ENCODE peak calls at places on chromosomes 2 and 18, in seven cellular contexts. Q is neuronal stem cell, T is mesendoderm, G is H1, Z is trophoblast cell, A is IMR-90, R is mesenchymal stem cell. H is an unnamed sample.

GRCh38 chr2:42663828-42664227 is 95.4 kb downstream of the MTA3 start:
- DNase-seq in Z (no peak), T (peak), A (no peak), Q (no peak), R (no peak), G (no peak), H (no peak)

GRCh38 chr2:241774419-241775222 is 2.0 kb upstream of the GAL3ST2 start:
- DNase-seq in Q (no peak), Z (no peak), T (no peak), G (peak), R (peak), A (peak), H (peak)

GRCh38 chr18:35729971-35730668 is 148.6 kb downstream of the GALNT1 start:
- DNase-seq in Q (no peak), Z (no peak), G (no peak), T (no peak), A (no peak), R (no peak), H (no peak)

GRCh38 chr18:354003-354402 is 86.2 kb upstream of the THOC1 start:
- DNase-seq in T (no peak), Q (no peak), Z (no peak), A (no peak), R (peak), G (no peak), H (no peak)

GRCh38 chr2:214547931-214548330 is 137.1 kb downstream of the VWC2L start:
- DNase-seq in G (no peak), Q (no peak), A (no peak), T (no peak), Z (no peak), R (no peak), H (no peak)

GRCh38 chr2:15748736-15749323 is 157.2 kb downstream of the DDX1 start:
- DNase-seq in R (peak), G (peak), T (peak), Q (peak), Z (peak), A (no peak), H (peak)

GRCh38 chr2:68253211-68254068 is 1.1 kb upstream of the PPP3R1 start:
- DNase-seq in G (no peak), Q (peak), R (peak), A (peak), T (peak), Z (no peak), H (no peak)

GRCh38 chr2:72137498-72138010 is 10.1 kb downstream of the CYP26B1 start:
- DNase-seq in R (peak), Z (no peak), A (peak), G (peak), Q (peak), T (peak), H (peak)

GRCh38 chr2:195763866-195764265 is 106.8 kb downstream of the SLC39A10 start:
- DNase-seq in R (no peak), Q (no peak), A (peak), G (no peak), T (no peak), Z (no peak), H (no peak)

GRCh38 chr2:233455006-233455405 is 100.7 kb downstream of the DGKD start:
- DNase-seq in Z (no peak), G (no peak), T (no peak), Q (no peak), A (no peak), R (no peak), H (no peak)

GRCh38 chr2:151238527-151239487 is 22.9 kb downstream of the RBM43 start:
- DNase-seq in Z (peak), T (peak), Q (peak), G (no peak), R (peak), A (peak), H (peak)

GRCh38 chr2:128781166-128781887 is 462.7 kb upstream of the HS6ST1 start:
- DNase-seq in R (no peak), Z (no peak), T (no peak), Q (no peak), G (peak), A (no peak), H (peak)

GRCh38 chr18:28267878-28268625 is 91.1 kb upstream of the CDH2 start:
- DNase-seq in A (peak), T (peak), G (no peak), Q (no peak), R (peak), Z (no peak), H (no peak)

GRCh38 chr2:19982268-19982667 is 7.6 kb downstream of the WDR35 start:
- DNase-seq in R (peak), Z (no peak), A (peak), G (no peak), Q (no peak), T (no peak), H (no peak)

GRCh38 chr18:12034241-12035100 is 53.2 kb downstream of the IMPA2 start:
- DNase-seq in G (peak), Z (no peak), T (no peak), Q (no peak), A (no peak), R (no peak), H (no peak)
- H2AK5ac ChIP-seq in G (no peak), Z (no peak), T (no peak), Q (no peak), A (no peak), R (no peak), H (no peak)

DNA sequence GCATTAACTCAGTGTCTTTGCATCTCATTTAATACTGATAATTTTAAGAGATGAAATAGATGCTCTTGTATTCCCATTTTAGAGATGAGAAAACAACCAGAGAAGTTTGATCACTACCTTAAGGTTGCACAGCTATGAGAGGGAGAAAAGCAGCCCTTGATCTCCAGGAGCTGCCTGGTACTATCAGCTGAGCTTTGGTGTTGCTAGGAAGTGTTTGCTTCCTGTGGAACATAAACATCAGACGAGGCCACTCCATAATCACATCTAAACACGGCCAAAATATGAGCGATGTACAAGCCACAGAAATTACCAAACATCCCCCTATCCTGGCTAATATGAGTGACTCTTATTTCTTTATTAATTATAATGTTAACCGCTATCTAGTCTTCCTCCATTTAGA is 620 bp upstream of the WDFY1 start:
- DNase-seq in T (no peak), G (no peak), Q (no peak), A (no peak), Z (no peak), R (no peak), H (no peak)
- H3K9ac ChIP-seq in T (no peak), G (no peak), Q (no peak), A (no peak), Z (no peak), R (peak), H (no peak)

GRCh38 chr2:129810521-129810920 is 168.9 kb upstream of the RAB6C start:
- DNase-seq in Z (no peak), G (no peak), A (no peak), Q (no peak), R (no peak), T (no peak), H (no peak)
- H3K18ac ChIP-seq in Z (no peak), G (no peak), A (no peak), Q (no peak), R (no peak), T (no peak), H (no peak)

DNA sequence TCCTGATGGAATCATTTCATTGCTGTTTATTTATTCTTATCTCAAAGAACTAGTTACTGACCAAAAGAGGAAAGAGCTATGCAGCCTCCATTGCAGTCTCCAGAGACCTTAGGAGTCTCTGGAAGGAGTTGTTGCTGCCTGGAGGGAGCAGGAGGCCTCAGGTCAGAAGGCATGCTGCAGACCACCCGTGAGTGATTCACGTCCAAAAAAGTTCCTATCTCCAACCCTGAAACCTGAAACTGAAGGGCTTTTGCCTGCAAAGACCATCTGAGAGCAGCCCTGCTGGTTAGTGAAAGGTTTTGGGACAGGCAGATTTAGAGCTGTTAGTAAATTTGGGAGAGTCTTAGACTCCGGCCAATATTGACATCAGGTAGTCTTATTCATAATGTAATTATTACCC is 29.1 kb downstream of the SLC25A52 start:
- DNase-seq in Q (no peak), Z (no peak), T (peak), R (no peak), A (no peak), G (no peak), H (no peak)
- H2AK5ac ChIP-seq in Q (no peak), Z (no peak), T (no peak), R (no peak), A (no peak), G (no peak), H (no peak)

GRCh38 chr2:45578056-45578843 is 32.8 kb downstream of the SRBD1 start:
- DNase-seq in A (peak), G (no peak), R (peak), Q (no peak), T (peak), Z (peak), H (peak)
- H3K9ac ChIP-seq in A (no peak), G (no peak), R (peak), Q (no peak), T (no peak), Z (no peak), H (no peak)

GRCh38 chr2:61632276-61633169 is 94.4 kb upstream of the XPO1 start:
- DNase-seq in R (no peak), Q (no peak), A (no peak), G (no peak), Z (no peak), T (no peak), H (no peak)
- H3K18ac ChIP-seq in R (no peak), Q (no peak), A (no peak), G (no peak), Z (no peak), T (no peak), H (no peak)

DNA sequence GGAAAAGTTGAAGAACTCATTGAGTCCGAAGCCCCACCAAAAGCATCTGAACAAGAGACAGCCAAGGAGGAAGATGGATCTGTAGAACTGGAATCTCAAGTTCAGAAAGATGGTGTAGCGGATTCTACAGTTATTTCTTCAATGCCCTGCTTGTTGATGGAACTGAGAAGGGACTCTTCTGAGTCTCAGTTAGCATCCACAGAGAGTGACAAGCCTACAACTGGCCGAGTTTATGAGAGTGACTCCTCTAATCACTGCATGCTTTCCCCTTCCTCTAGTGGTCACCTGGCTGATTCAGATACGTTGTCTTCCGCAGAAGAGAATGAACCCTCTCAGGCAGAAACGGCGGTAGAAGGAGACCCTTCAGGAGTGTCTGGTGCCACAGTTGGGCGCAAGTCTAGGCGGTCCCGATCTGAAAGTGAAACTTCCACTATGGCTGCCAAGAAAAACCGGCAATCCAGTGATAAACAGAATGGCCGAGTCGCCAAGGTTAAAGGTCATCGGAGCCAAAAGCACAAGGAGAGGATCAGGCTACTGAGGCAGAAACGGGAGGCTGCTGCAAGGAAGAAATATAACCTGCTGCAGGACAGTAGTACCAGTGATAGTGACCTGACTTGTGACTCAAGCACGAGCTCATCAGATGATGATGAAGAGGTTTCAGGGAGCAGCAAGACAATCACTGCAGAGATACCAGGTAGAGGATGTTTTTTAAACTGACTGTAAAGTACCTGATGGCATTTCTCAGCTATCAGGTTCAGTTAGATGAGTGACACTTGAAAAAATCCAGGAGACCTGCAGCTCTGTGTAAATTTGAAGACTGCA is 111.9 kb downstream of the HAUS1 start:
- DNase-seq in A (no peak), T (no peak), G (no peak), Q (no peak), R (no peak), Z (no peak), H (no peak)
- H2AK5ac ChIP-seq in A (no peak), T (no peak), G (no peak), Q (no peak), R (no peak), Z (no peak), H (no peak)

GRCh38 chr18:73006331-73006730 is 138.5 kb upstream of the NETO1 start:
- DNase-seq in R (no peak), Q (no peak), Z (no peak), A (no peak), G (no peak), T (no peak), H (no peak)
- H3K9ac ChIP-seq in R (no peak), Q (no peak), Z (no peak), A (no peak), G (no peak), T (no peak), H (no peak)

GRCh38 chr2:47581201-47581600 is 178.2 kb downstream of the MSH2 start:
- DNase-seq in A (no peak), Q (no peak), G (no peak), R (no peak), Z (peak), T (no peak), H (no peak)
- H3K18ac ChIP-seq in A (no peak), Q (no peak), G (no peak), R (no peak), Z (no peak), T (no peak), H (no peak)

GRCh38 chr2:190742431-190742830 is 93.5 kb downstream of the NAB1 start:
- DNase-seq in T (no peak), A (no peak), G (no peak), R (no peak), Q (no peak), Z (no peak), H (no peak)

GRCh38 chr2:190744041-190744440 is 95.2 kb downstream of the NAB1 start:
- DNase-seq in G (no peak), Q (no peak), A (no peak), Z (no peak), T (no peak), R (no peak), H (no peak)

GRCh38 chr2:190748966-190749365 is 100.1 kb downstream of the NAB1 start:
- DNase-seq in A (no peak), T (peak), R (no peak), G (no peak), Q (no peak), Z (no peak), H (no peak)

GRCh38 chr2:190746971-190747761 is 98.3 kb downstream of the NAB1 start:
- DNase-seq in T (peak), G (no peak), Q (no peak), R (peak), Z (no peak), A (peak), H (no peak)
- H2AK5ac ChIP-seq in T (no peak), G (no peak), Q (no peak), R (no peak), Z (no peak), A (no peak), H (no peak)

H was measured in H9.